ENCODE peak calls at places on chromosome 15, in five cellular contexts. One of them, this sample, is unnamed. For H3K9me3, the result is how much of the 10 kb centered on the place peaks cover.

GRCh38 chr15:101458908-101459578 is 30.5 kb downstream of the PCSK6 start:
- DNase-seq in stomach: no peak
- DNase-seq in heart left ventricle: peak
- DNase-seq in tibial nerve: no peak
- DNase-seq in fibroblast of lung: no peak
- DNase-seq in this sample: no peak

GRCh38 chr15:100713163-100713867 is 110.9 kb downstream of the ASB7 start:
- DNase-seq in stomach: no peak
- DNase-seq in tibial nerve: no peak
- DNase-seq in fibroblast of lung: no peak
- DNase-seq in heart left ventricle: no peak
- DNase-seq in this sample: peak

GRCh38 chr15:71082803-71083202 is 32.5 kb upstream of the THSD4 start:
- DNase-seq in stomach: no peak
- DNase-seq in heart left ventricle: peak
- DNase-seq in tibial nerve: no peak
- DNase-seq in fibroblast of lung: no peak
- DNase-seq in this sample: peak

GRCh38 chr15:38129531-38130199 is 123.0 kb upstream of the SPRED1 start:
- DNase-seq in tibial nerve: peak
- DNase-seq in fibroblast of lung: peak
- DNase-seq in stomach: peak
- DNase-seq in heart left ventricle: peak
- DNase-seq in this sample: peak

GRCh38 chr15:50718700-50719125 is 32.1 kb upstream of the TRPM7 start:
- DNase-seq in fibroblast of lung: no peak
- DNase-seq in heart left ventricle: no peak
- DNase-seq in tibial nerve: no peak
- DNase-seq in stomach: no peak
- DNase-seq in this sample: no peak

GRCh38 chr15:71153823-71154524 is 38.7 kb downstream of the THSD4 start:
- DNase-seq in heart left ventricle: peak
- DNase-seq in fibroblast of lung: no peak
- DNase-seq in stomach: no peak
- DNase-seq in tibial nerve: no peak
- DNase-seq in this sample: no peak

GRCh38 chr15:53918180-53919079 is 59.8 kb upstream of the UNC13C start:
- DNase-seq in tibial nerve: no peak
- DNase-seq in heart left ventricle: peak
- DNase-seq in fibroblast of lung: no peak
- DNase-seq in stomach: no peak
- DNase-seq in this sample: peak

GRCh38 chr15:59879506-59879905 is 124.6 kb upstream of the FOXB1 start:
- DNase-seq in stomach: no peak
- DNase-seq in fibroblast of lung: peak
- DNase-seq in tibial nerve: no peak
- DNase-seq in heart left ventricle: no peak
- DNase-seq in this sample: no peak

GRCh38 chr15:89101302-89102191 is 13.3 kb downstream of the ABHD2 start:
- DNase-seq in fibroblast of lung: peak
- DNase-seq in tibial nerve: peak
- DNase-seq in heart left ventricle: peak
- DNase-seq in stomach: peak
- DNase-seq in this sample: peak

GRCh38 chr15:66477011-66477410 is 20.6 kb downstream of the SNAPC5 start:
- DNase-seq in stomach: no peak
- DNase-seq in tibial nerve: no peak
- DNase-seq in heart left ventricle: no peak
- DNase-seq in fibroblast of lung: no peak
- DNase-seq in this sample: no peak

GRCh38 chr15:43483306-43484128 is 9.4 kb downstream of the TP53BP1 start:
- DNase-seq in heart left ventricle: no peak
- DNase-seq in stomach: no peak
- DNase-seq in tibial nerve: no peak
- DNase-seq in fibroblast of lung: peak
- DNase-seq in this sample: no peak

GRCh38 chr15:91853501-91853967 is at the start of gene SLCO3A1:
- DNase-seq in tibial nerve: peak
- DNase-seq in fibroblast of lung: peak
- DNase-seq in stomach: peak
- DNase-seq in heart left ventricle: peak
- DNase-seq in this sample: peak

GRCh38 chr15:42059661-42060476 is 34.5 kb downstream of the PLA2G4D start:
- DNase-seq in heart left ventricle: no peak
- DNase-seq in tibial nerve: peak
- DNase-seq in stomach: peak
- DNase-seq in fibroblast of lung: peak
- DNase-seq in this sample: peak

GRCh38 chr15:34084086-34084485 is 17.6 kb downstream of the EMC7 start:
- DNase-seq in fibroblast of lung: peak
- DNase-seq in heart left ventricle: peak
- DNase-seq in tibial nerve: no peak
- DNase-seq in stomach: no peak
- DNase-seq in this sample: no peak

GRCh38 chr15:92949604-92950249 is 49.6 kb downstream of the CHD2 start:
- DNase-seq in tibial nerve: no peak
- DNase-seq in fibroblast of lung: peak
- DNase-seq in heart left ventricle: no peak
- DNase-seq in stomach: no peak
- DNase-seq in this sample: no peak

GRCh38 chr15:45637552-45638033 is 2.8 kb downstream of the SQOR start:
- DNase-seq in stomach: peak
- DNase-seq in fibroblast of lung: peak
- DNase-seq in heart left ventricle: peak
- DNase-seq in tibial nerve: no peak
- DNase-seq in this sample: peak

GRCh38 chr15:92394327-92395175 is 870 bp downstream of the ST8SIA2 start:
- DNase-seq in heart left ventricle: no peak
- DNase-seq in tibial nerve: no peak
- DNase-seq in stomach: no peak
- DNase-seq in fibroblast of lung: no peak
- DNase-seq in this sample: no peak

GRCh38 chr15:48533982-48534381 is 111.5 kb downstream of the FBN1 start:
- DNase-seq in heart left ventricle: no peak
- DNase-seq in fibroblast of lung: no peak
- DNase-seq in stomach: no peak
- DNase-seq in tibial nerve: no peak
- DNase-seq in this sample: no peak

GRCh38 chr15:57224664-57225063 is 151.6 kb upstream of the CGNL1 start:
- DNase-seq in heart left ventricle: no peak
- DNase-seq in tibial nerve: no peak
- DNase-seq in stomach: no peak
- DNase-seq in fibroblast of lung: peak
- DNase-seq in this sample: no peak

DNA sequence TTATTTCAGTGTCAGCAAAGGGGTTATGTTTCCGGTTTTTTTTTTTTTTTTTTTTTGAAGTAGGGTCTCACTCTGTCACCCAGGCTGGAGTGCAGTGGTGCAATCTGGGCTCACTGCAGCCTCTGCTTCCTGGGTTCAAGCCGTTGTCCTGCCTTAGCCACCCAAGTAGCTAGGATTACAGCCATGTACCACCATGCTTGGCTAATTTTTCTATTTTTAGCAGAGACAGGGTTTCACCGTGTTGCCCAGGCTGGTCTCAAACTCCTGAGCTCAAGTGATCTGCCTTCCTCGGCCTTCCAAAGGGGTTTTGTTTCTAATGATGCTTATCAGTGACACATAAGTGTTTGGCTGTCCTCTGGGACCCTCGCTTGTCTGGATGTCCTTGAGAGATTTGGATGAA is 235.7 kb upstream of the C2CD4B start:
- DNase-seq in heart left ventricle: no peak
- DNase-seq in stomach: no peak
- DNase-seq in fibroblast of lung: no peak
- DNase-seq in tibial nerve: no peak
- DNase-seq in this sample: no peak
- H3K9me3 ChIP-seq in heart left ventricle: under half
- H3K9me3 ChIP-seq in stomach: under half
- H3K9me3 ChIP-seq in fibroblast of lung: under half
- H3K9me3 ChIP-seq in tibial nerve: under half
- H3K9me3 ChIP-seq in this sample: under half

GRCh38 chr15:98625614-98626013 is 22.7 kb upstream of the IGF1R start:
- DNase-seq in fibroblast of lung: no peak
- DNase-seq in tibial nerve: no peak
- DNase-seq in heart left ventricle: no peak
- DNase-seq in stomach: no peak
- DNase-seq in this sample: no peak
- H3K9me3 ChIP-seq in fibroblast of lung: under half
- H3K9me3 ChIP-seq in tibial nerve: under half
- H3K9me3 ChIP-seq in heart left ventricle: under half
- H3K9me3 ChIP-seq in stomach: under half
- H3K9me3 ChIP-seq in this sample: under half

DNA sequence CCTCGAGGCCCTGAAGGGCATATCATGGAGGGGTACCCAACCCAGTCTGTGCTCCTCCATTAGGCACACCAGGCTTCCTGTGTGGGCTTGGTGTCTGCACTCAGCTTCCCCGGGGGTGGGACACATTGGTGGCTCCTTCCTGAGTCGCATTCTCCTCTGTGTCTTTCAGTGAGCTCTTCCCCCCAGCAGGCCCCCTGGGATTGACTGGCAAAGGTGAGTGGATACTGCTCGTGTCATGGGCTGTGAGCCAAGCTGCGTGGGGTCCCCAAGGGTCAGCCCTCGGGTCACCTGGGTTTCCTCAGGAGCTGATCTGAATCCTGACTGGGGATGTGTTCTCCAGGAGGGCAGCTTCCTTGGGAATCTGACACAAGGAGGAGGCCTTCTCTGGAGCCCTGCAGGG is 231.0 kb downstream of the SNRPN start:
- DNase-seq in heart left ventricle: peak
- DNase-seq in tibial nerve: no peak
- DNase-seq in fibroblast of lung: no peak
- DNase-seq in stomach: no peak
- DNase-seq in this sample: no peak
- H3K9me3 ChIP-seq in heart left ventricle: under half
- H3K9me3 ChIP-seq in tibial nerve: under half
- H3K9me3 ChIP-seq in fibroblast of lung: under half
- H3K9me3 ChIP-seq in stomach: half or more
- H3K9me3 ChIP-seq in this sample: under half

DNA sequence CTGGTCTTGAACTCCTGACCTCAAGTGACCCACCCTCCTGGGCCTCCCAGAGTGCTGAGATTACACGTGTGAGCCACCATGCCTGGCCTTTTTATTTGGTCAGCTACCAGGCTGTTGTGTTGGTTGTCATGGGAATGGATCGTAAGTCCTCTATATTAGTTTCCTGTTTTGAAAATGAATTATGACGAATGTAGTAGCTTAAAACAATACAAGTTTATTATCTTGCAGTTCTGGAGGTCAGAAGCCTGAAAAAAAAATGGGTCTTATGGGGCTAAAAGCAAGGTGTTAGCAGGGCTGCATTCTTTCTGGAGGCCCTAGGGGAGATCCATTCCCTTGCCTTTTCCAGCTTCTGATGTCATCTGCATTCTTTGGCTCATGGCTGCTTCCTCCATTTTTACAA is 25.1 kb upstream of the HERC1 start:
- DNase-seq in tibial nerve: no peak
- DNase-seq in heart left ventricle: peak
- DNase-seq in fibroblast of lung: no peak
- DNase-seq in stomach: no peak
- DNase-seq in this sample: no peak
- H3K9me3 ChIP-seq in tibial nerve: under half
- H3K9me3 ChIP-seq in heart left ventricle: under half
- H3K9me3 ChIP-seq in fibroblast of lung: under half
- H3K9me3 ChIP-seq in stomach: under half
- H3K9me3 ChIP-seq in this sample: under half

DNA sequence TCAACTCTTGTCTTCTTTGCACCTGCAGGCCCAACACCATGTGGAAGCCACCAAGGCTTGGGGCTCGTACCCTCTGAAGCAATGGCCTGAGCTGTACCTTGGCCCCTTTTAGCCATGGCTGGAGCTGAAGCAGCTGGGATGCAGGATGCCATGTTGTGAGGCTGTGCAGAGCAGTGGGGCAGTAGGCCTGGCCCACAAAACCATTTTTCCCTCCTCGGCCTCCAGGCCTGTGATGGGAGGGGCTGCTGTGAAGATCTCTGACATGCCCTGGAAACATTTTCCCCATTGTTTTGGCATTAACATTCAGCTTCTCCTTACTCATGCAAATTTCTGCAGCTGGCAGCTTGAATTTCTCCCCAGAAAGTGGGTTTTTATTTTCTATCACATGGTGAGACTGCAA is 58.5 kb downstream of the DPH6 start:
- DNase-seq in heart left ventricle: no peak
- DNase-seq in stomach: no peak
- DNase-seq in fibroblast of lung: no peak
- DNase-seq in tibial nerve: no peak
- DNase-seq in this sample: no peak
- H3K9me3 ChIP-seq in heart left ventricle: under half
- H3K9me3 ChIP-seq in stomach: under half
- H3K9me3 ChIP-seq in fibroblast of lung: under half
- H3K9me3 ChIP-seq in tibial nerve: under half
- H3K9me3 ChIP-seq in this sample: under half